ENCODE peak calls at places on chromosomes 12 and 14, in six cellular contexts. C is AG10803, O is glutamatergic neuron, Y is HFF-Myc, K is GM12864, D is omental fat pad. F is an unnamed sample.
A peak's percentile ranks its signal among the peaks of the same experiment; 100 is the strongest.

GRCh38 chr14:80587096-80587724 is 354.3 kb downstream of the CEP128 start:
- DNase-seq in D (no peak), C (peak; percentile 60), O (no peak), Y (peak; percentile 9), K (peak; percentile 55), F (no peak)

GRCh38 chr14:35814371-35815005 is 5.4 kb upstream of the RALGAPA1 start:
- DNase-seq in O (peak; percentile 85), C (peak; percentile 39), D (peak; percentile 53), Y (peak; percentile 26), K (peak; percentile 33), F (peak; percentile 82)

GRCh38 chr12:3872800-3873636 is at the start of gene PARP11:
- DNase-seq in K (peak; percentile 90), O (peak; percentile 98), C (peak; percentile 95), Y (peak; percentile 76), D (peak; percentile 95), F (peak; percentile 93)

GRCh38 chr14:100102156-100102785 is 37.0 kb downstream of the EVL start:
- DNase-seq in C (no peak), O (no peak), K (no peak), Y (no peak), D (no peak), F (no peak)

GRCh38 chr12:64252708-64253107 is 30.6 kb upstream of the KICS2 start:
- DNase-seq in Y (no peak), K (no peak), D (no peak), C (peak; percentile 93), O (no peak), F (no peak)

GRCh38 chr14:51069065-51069464 is 25.8 kb downstream of the TRIM9 start:
- DNase-seq in Y (peak; percentile 12), C (peak; percentile 24), D (no peak), K (no peak), O (no peak), F (no peak)

GRCh38 chr14:23159516-23159915 is 23.9 kb downstream of the SLC7A8 start:
- DNase-seq in K (no peak), O (no peak), C (no peak), Y (no peak), D (no peak), F (no peak)

GRCh38 chr12:10381912-10382628 is 7.8 kb downstream of the KLRK1 start:
- DNase-seq in C (no peak), Y (no peak), D (no peak), O (no peak), K (no peak), F (no peak)

GRCh38 chr12:52832451-52832850 is 1.7 kb downstream of the KRT79 start:
- DNase-seq in D (no peak), K (no peak), O (peak; percentile 1), Y (no peak), C (no peak), F (no peak)

GRCh38 chr12:94416613-94417012 is 43.1 kb downstream of the CEP83 start:
- DNase-seq in Y (no peak), C (no peak), K (no peak), O (no peak), D (no peak), F (no peak)

GRCh38 chr12:27236498-27236897 is 7.6 kb upstream of the STK38L start:
- DNase-seq in O (no peak), C (no peak), K (no peak), D (no peak), Y (no peak), F (no peak)

GRCh38 chr12:113933201-113933786 is 32.8 kb downstream of the RBM19 start:
- DNase-seq in O (peak; percentile 53), C (peak; percentile 64), D (no peak), K (no peak), Y (peak; percentile 42), F (peak; percentile 22)

GRCh38 chr14:101004954-101005353 is 101.4 kb upstream of the RTL1 start:
- DNase-seq in C (peak; percentile 74), K (no peak), D (no peak), O (no peak), Y (peak; percentile 82), F (no peak)

GRCh38 chr14:60357551-60357930 is 108.5 kb downstream of the PPM1A start:
- DNase-seq in D (no peak), C (no peak), K (no peak), Y (no peak), O (no peak), F (no peak)

GRCh38 chr12:31035226-31035625 is 38.4 kb upstream of the DDX11 start:
- DNase-seq in K (no peak), D (no peak), C (peak; percentile 29), O (no peak), Y (no peak), F (no peak)

GRCh38 chr14:85599939-85600338 is 70.0 kb downstream of the FLRT2 start:
- DNase-seq in K (no peak), C (peak; percentile 30), Y (no peak), O (no peak), D (no peak), F (no peak)

GRCh38 chr12:123063535-123063934 is 83.1 kb downstream of the ARL6IP4 start:
- DNase-seq in C (no peak), D (no peak), Y (no peak), K (no peak), O (peak; percentile 62), F (peak; percentile 53)

GRCh38 chr12:92147491-92147890 is 1.8 kb upstream of the BTG1 start:
- DNase-seq in K (no peak), C (no peak), D (no peak), O (no peak), Y (no peak), F (no peak)

GRCh38 chr14:54776361-54777001 is 126.1 kb downstream of the GCH1 start:
- DNase-seq in C (peak; percentile 79), D (no peak), K (no peak), Y (no peak), O (no peak), F (no peak)

GRCh38 chr14:99125113-99125512 is 146.9 kb downstream of the BCL11B start:
- DNase-seq in Y (no peak), K (no peak), C (no peak), D (no peak), O (no peak), F (peak; percentile 1)

GRCh38 chr14:40269436-40269835 is 837.2 kb upstream of the FBXO33 start:
- DNase-seq in C (no peak), D (no peak), K (no peak), O (no peak), Y (no peak), F (no peak)

GRCh38 chr14:70905316-70905715 is 1.9 kb upstream of the PCNX1 start:
- DNase-seq in D (no peak), C (peak; percentile 93), K (no peak), O (no peak), Y (no peak), F (no peak)

GRCh38 chr14:31880935-31881334 is 196.2 kb upstream of the ARHGAP5 start:
- DNase-seq in C (peak; percentile 94), O (no peak), K (no peak), D (no peak), Y (peak; percentile 27), F (no peak)

GRCh38 chr14:77573964-77574363 is 42.5 kb downstream of the SPTLC2 start:
- DNase-seq in D (no peak), C (no peak), K (no peak), O (no peak), Y (no peak), F (no peak)

GRCh38 chr14:60514378-60515243 is 5.7 kb downstream of the SIX6 start:
- DNase-seq in K (no peak), D (no peak), O (peak; percentile 77), C (no peak), Y (no peak), F (peak; percentile 85)

GRCh38 chr14:22047105-22047504 is 373.5 kb upstream of the OR4E1 start:
- DNase-seq in D (no peak), O (no peak), C (no peak), K (no peak), Y (no peak), F (peak; percentile 21)

GRCh38 chr12:11829764-11830194 is 180.3 kb downstream of the ETV6 start:
- DNase-seq in O (no peak), D (no peak), K (no peak), Y (no peak), C (no peak), F (no peak)

GRCh38 chr14:74579447-74580274 is 32.4 kb downstream of the LTBP2 start:
- DNase-seq in C (peak; percentile 71), K (no peak), Y (no peak), O (no peak), D (no peak), F (no peak)

GRCh38 chr14:44010071-44010470 is 497.0 kb downstream of the FSCB start:
- DNase-seq in O (no peak), D (no peak), K (no peak), Y (no peak), C (no peak), F (no peak)

GRCh38 chr12:95248095-95248494 is 30.5 kb downstream of the VEZT start:
- DNase-seq in O (no peak), K (no peak), C (no peak), D (no peak), Y (no peak), F (no peak)

GRCh38 chr12:6426882-6427671 is 17.7 kb upstream of the CD27 start:
- DNase-seq in K (peak; percentile 94), C (no peak), D (no peak), O (no peak), Y (no peak), F (no peak)

GRCh38 chr14:105408592-105408991 is 10.3 kb downstream of the TEX22 start:
- DNase-seq in C (no peak), D (no peak), Y (no peak), K (no peak), O (no peak), F (no peak)

GRCh38 chr14:53180272-53181221 is 27.4 kb upstream of the DDHD1 start:
- DNase-seq in K (peak; percentile 64), D (no peak), O (no peak), Y (no peak), C (peak; percentile 17), F (no peak)
- TF ChIP-seq CTCF in K (peak; percentile 5), D (no peak), O (no peak), Y (peak; percentile 41), C (peak; percentile 27), F (peak; percentile 23)

GRCh38 chr14:26008290-26008689 is 589.5 kb downstream of the NOVA1 start:
- DNase-seq in K (no peak), O (no peak), D (no peak), Y (no peak), C (no peak), F (peak; percentile 45)
- TF ChIP-seq CTCF in K (no peak), O (peak; percentile 12), D (no peak), Y (no peak), C (no peak), F (peak; percentile 44)

GRCh38 chr12:39365364-39366001 is 77.4 kb downstream of the KIF21A start:
- DNase-seq in O (no peak), Y (no peak), K (no peak), C (no peak), D (no peak), F (no peak)
- TF ChIP-seq CTCF in O (no peak), Y (no peak), K (no peak), C (peak; percentile 31), D (no peak), F (no peak)

GRCh38 chr12:48991247-48992050 is 7.7 kb downstream of the DDN start:
- DNase-seq in D (no peak), Y (no peak), C (no peak), O (no peak), K (no peak), F (no peak)
- TF ChIP-seq CTCF in D (no peak), Y (no peak), C (no peak), O (no peak), K (no peak), F (no peak)